ENCODE peak calls at places on chromosomes 16 and 17, in eight cellular contexts. One of them, this sample, is unnamed.

GRCh38 chr17:63443053-63443452 is 3.1 kb downstream of the CYB561 start:
- DNase-seq in COLO829: no peak
- DNase-seq in activated naive CD4-positive, alpha-beta T cell treated with anti-CD3 and anti-CD28 coated beads for 36 hours: no peak
- DNase-seq in GM20000: no peak
- DNase-seq in GM12892: no peak
- DNase-seq in sigmoid colon: no peak
- DNase-seq in pons: no peak
- DNase-seq in neural progenitor cell: no peak
- DNase-seq in this sample: no peak

GRCh38 chr17:82838386-82839063 is 1.3 kb downstream of the ZNF750 start:
- DNase-seq in COLO829: no peak
- DNase-seq in activated naive CD4-positive, alpha-beta T cell treated with anti-CD3 and anti-CD28 coated beads for 36 hours: no peak
- DNase-seq in GM20000: no peak
- DNase-seq in GM12892: no peak
- DNase-seq in sigmoid colon: peak; percentile 68
- DNase-seq in pons: no peak
- DNase-seq in neural progenitor cell: no peak
- DNase-seq in this sample: peak; percentile 78

GRCh38 chr17:32564325-32564724 is 77.5 kb downstream of the CDK5R1 start:
- DNase-seq in COLO829: no peak
- DNase-seq in activated naive CD4-positive, alpha-beta T cell treated with anti-CD3 and anti-CD28 coated beads for 36 hours: peak; percentile 66
- DNase-seq in GM20000: no peak
- DNase-seq in GM12892: no peak
- DNase-seq in sigmoid colon: no peak
- DNase-seq in pons: no peak
- DNase-seq in neural progenitor cell: no peak
- DNase-seq in this sample: no peak

GRCh38 chr16:87924041-87924851 is 12.1 kb downstream of the CA5A start:
- DNase-seq in COLO829: no peak
- DNase-seq in activated naive CD4-positive, alpha-beta T cell treated with anti-CD3 and anti-CD28 coated beads for 36 hours: no peak
- DNase-seq in GM20000: peak; percentile 88
- DNase-seq in GM12892: peak; percentile 72
- DNase-seq in sigmoid colon: no peak
- DNase-seq in pons: no peak
- DNase-seq in neural progenitor cell: no peak
- DNase-seq in this sample: peak; percentile 74

GRCh38 chr17:49971848-49972485 is 3.0 kb downstream of the DLX4 start:
- DNase-seq in COLO829: no peak
- DNase-seq in activated naive CD4-positive, alpha-beta T cell treated with anti-CD3 and anti-CD28 coated beads for 36 hours: no peak
- DNase-seq in GM20000: no peak
- DNase-seq in GM12892: no peak
- DNase-seq in sigmoid colon: no peak
- DNase-seq in pons: no peak
- DNase-seq in neural progenitor cell: peak; percentile 60
- DNase-seq in this sample: no peak

GRCh38 chr17:4206945-4207344 is 56.8 kb downstream of the ANKFY1 start:
- DNase-seq in COLO829: no peak
- DNase-seq in activated naive CD4-positive, alpha-beta T cell treated with anti-CD3 and anti-CD28 coated beads for 36 hours: no peak
- DNase-seq in GM20000: no peak
- DNase-seq in GM12892: no peak
- DNase-seq in sigmoid colon: no peak
- DNase-seq in pons: no peak
- DNase-seq in neural progenitor cell: no peak
- DNase-seq in this sample: no peak

GRCh38 chr17:37774508-37774907 is 29.6 kb upstream of the HNF1B start:
- DNase-seq in COLO829: no peak
- DNase-seq in activated naive CD4-positive, alpha-beta T cell treated with anti-CD3 and anti-CD28 coated beads for 36 hours: peak; percentile 77
- DNase-seq in GM20000: peak; percentile 47
- DNase-seq in GM12892: peak; percentile 46
- DNase-seq in sigmoid colon: no peak
- DNase-seq in pons: no peak
- DNase-seq in neural progenitor cell: no peak
- DNase-seq in this sample: no peak

GRCh38 chr16:11250091-11250785 is 5.8 kb downstream of the SOCS1 start:
- DNase-seq in COLO829: no peak
- DNase-seq in activated naive CD4-positive, alpha-beta T cell treated with anti-CD3 and anti-CD28 coated beads for 36 hours: no peak
- DNase-seq in GM20000: no peak
- DNase-seq in GM12892: no peak
- DNase-seq in sigmoid colon: no peak
- DNase-seq in pons: no peak
- DNase-seq in neural progenitor cell: no peak
- DNase-seq in this sample: no peak

GRCh38 chr16:55489119-55489955 is 10.3 kb downstream of the MMP2 start:
- DNase-seq in COLO829: no peak
- DNase-seq in activated naive CD4-positive, alpha-beta T cell treated with anti-CD3 and anti-CD28 coated beads for 36 hours: no peak
- DNase-seq in GM20000: no peak
- DNase-seq in GM12892: no peak
- DNase-seq in sigmoid colon: peak; percentile 40
- DNase-seq in pons: no peak
- DNase-seq in neural progenitor cell: no peak
- DNase-seq in this sample: no peak

GRCh38 chr16:85281181-85281580 is 168.9 kb upstream of the CIBAR2 start:
- DNase-seq in COLO829: no peak
- DNase-seq in activated naive CD4-positive, alpha-beta T cell treated with anti-CD3 and anti-CD28 coated beads for 36 hours: no peak
- DNase-seq in GM20000: no peak
- DNase-seq in GM12892: no peak
- DNase-seq in sigmoid colon: no peak
- DNase-seq in pons: no peak
- DNase-seq in neural progenitor cell: no peak
- DNase-seq in this sample: no peak

GRCh38 chr17:33725675-33726271 is 432.7 kb upstream of the ASIC2 start:
- DNase-seq in COLO829: peak; percentile 40
- DNase-seq in activated naive CD4-positive, alpha-beta T cell treated with anti-CD3 and anti-CD28 coated beads for 36 hours: peak; percentile 23
- DNase-seq in GM20000: peak; percentile 45
- DNase-seq in GM12892: peak; percentile 16
- DNase-seq in sigmoid colon: no peak
- DNase-seq in pons: no peak
- DNase-seq in neural progenitor cell: peak; percentile 74
- DNase-seq in this sample: peak; percentile 34

GRCh38 chr16:28182183-28182582 is 29.6 kb downstream of the XPO6 start:
- DNase-seq in COLO829: no peak
- DNase-seq in activated naive CD4-positive, alpha-beta T cell treated with anti-CD3 and anti-CD28 coated beads for 36 hours: peak; percentile 79
- DNase-seq in GM20000: no peak
- DNase-seq in GM12892: no peak
- DNase-seq in sigmoid colon: no peak
- DNase-seq in pons: no peak
- DNase-seq in neural progenitor cell: no peak
- DNase-seq in this sample: no peak

GRCh38 chr17:68587847-68588246 is 13.3 kb downstream of the FAM20A start:
- DNase-seq in COLO829: no peak
- DNase-seq in activated naive CD4-positive, alpha-beta T cell treated with anti-CD3 and anti-CD28 coated beads for 36 hours: no peak
- DNase-seq in GM20000: no peak
- DNase-seq in GM12892: no peak
- DNase-seq in sigmoid colon: no peak
- DNase-seq in pons: peak; percentile 45
- DNase-seq in neural progenitor cell: no peak
- DNase-seq in this sample: no peak

GRCh38 chr17:48528153-48528912 is 2.5 kb downstream of the HOXB1 start:
- DNase-seq in COLO829: no peak
- DNase-seq in activated naive CD4-positive, alpha-beta T cell treated with anti-CD3 and anti-CD28 coated beads for 36 hours: no peak
- DNase-seq in GM20000: peak; percentile 43
- DNase-seq in GM12892: no peak
- DNase-seq in sigmoid colon: no peak
- DNase-seq in pons: no peak
- DNase-seq in neural progenitor cell: peak; percentile 40
- DNase-seq in this sample: no peak

GRCh38 chr17:80718428-80718827 is 173.8 kb downstream of the RPTOR start:
- DNase-seq in COLO829: peak; percentile 76
- DNase-seq in activated naive CD4-positive, alpha-beta T cell treated with anti-CD3 and anti-CD28 coated beads for 36 hours: no peak
- DNase-seq in GM20000: no peak
- DNase-seq in GM12892: no peak
- DNase-seq in sigmoid colon: no peak
- DNase-seq in pons: peak; percentile 75
- DNase-seq in neural progenitor cell: no peak
- DNase-seq in this sample: peak; percentile 46

GRCh38 chr17:17822189-17822978 is 14.4 kb downstream of the SREBF1 start:
- DNase-seq in COLO829: no peak
- DNase-seq in activated naive CD4-positive, alpha-beta T cell treated with anti-CD3 and anti-CD28 coated beads for 36 hours: no peak
- DNase-seq in GM20000: no peak
- DNase-seq in GM12892: no peak
- DNase-seq in sigmoid colon: peak; percentile 94
- DNase-seq in pons: peak; percentile 98
- DNase-seq in neural progenitor cell: no peak
- DNase-seq in this sample: no peak

GRCh38 chr17:59366773-59367656 is 35.6 kb downstream of the YPEL2 start:
- DNase-seq in COLO829: no peak
- DNase-seq in activated naive CD4-positive, alpha-beta T cell treated with anti-CD3 and anti-CD28 coated beads for 36 hours: no peak
- DNase-seq in GM20000: no peak
- DNase-seq in GM12892: no peak
- DNase-seq in sigmoid colon: peak; percentile 74
- DNase-seq in pons: no peak
- DNase-seq in neural progenitor cell: no peak
- DNase-seq in this sample: no peak

This sample was measured in A673.